ENCODE peak calls at places on chromosomes 4 and X, in four cellular contexts. H is HepG2, G is K562, C is GM12878. P is an unnamed sample.

GRCh38 chrX:120125444-120125843 is 9.7 kb upstream of the RHOXF1 start:
- DNase-seq in H (no peak), G (no peak), C (no peak), P (no peak)

GRCh38 chrX:13938053-13938765 is 91.5 kb downstream of the GEMIN8 start:
- DNase-seq in H (no peak), G (no peak), C (no peak), P (peak)

GRCh38 chr4:152900395-152900794 is 35.7 kb upstream of the FHDC1 start:
- DNase-seq in H (no peak), G (no peak), C (no peak), P (no peak)

GRCh38 chr4:112973897-112974296 is 75.6 kb upstream of the ANK2 start:
- DNase-seq in H (no peak), G (no peak), C (no peak), P (no peak)

GRCh38 chrX:68912113-68912980 is 83.5 kb downstream of the EFNB1 start:
- DNase-seq in H (no peak), G (no peak), C (no peak), P (no peak)

GRCh38 chr4:158996669-158997074 is 106.2 kb upstream of the RAPGEF2 start:
- DNase-seq in H (no peak), G (no peak), C (no peak), P (peak)

GRCh38 chr4:95049838-95050237 is 292.1 kb downstream of the BMPR1B start:
- DNase-seq in H (no peak), G (no peak), C (no peak), P (no peak)

GRCh38 chr4:17055788-17056187 is 157.3 kb upstream of the LDB2 start:
- DNase-seq in H (no peak), G (no peak), C (no peak), P (no peak)

GRCh38 chr4:34720563-34720962 is 1523.8 kb downstream of the ARAP2 start:
- DNase-seq in H (peak), G (no peak), C (no peak), P (peak)

GRCh38 chr4:105605493-105605892 is 53.1 kb downstream of the ARHGEF38 start:
- DNase-seq in H (no peak), G (no peak), C (no peak), P (no peak)

GRCh38 chr4:48388504-48389154 is 47.3 kb downstream of the SLAIN2 start:
- DNase-seq in H (no peak), G (no peak), C (no peak), P (no peak)

GRCh38 chr4:55770662-55771061 is 48.9 kb upstream of the EXOC1L start:
- DNase-seq in H (no peak), G (no peak), C (no peak), P (no peak)

GRCh38 chr4:39357002-39357401 is 9.2 kb downstream of the RFC1 start:
- DNase-seq in H (no peak), G (no peak), C (no peak), P (no peak)
- TF ChIP-seq JUNB in H (no peak), G (no peak), C (no peak), P (no peak)

GRCh38 chr4:140989944-140990343 is 143.3 kb downstream of the RNF150 start:
- DNase-seq in H (no peak), G (no peak), C (no peak), P (no peak)
- TF ChIP-seq MYC in H (no peak), G (no peak), C (no peak), P (no peak)

DNA sequence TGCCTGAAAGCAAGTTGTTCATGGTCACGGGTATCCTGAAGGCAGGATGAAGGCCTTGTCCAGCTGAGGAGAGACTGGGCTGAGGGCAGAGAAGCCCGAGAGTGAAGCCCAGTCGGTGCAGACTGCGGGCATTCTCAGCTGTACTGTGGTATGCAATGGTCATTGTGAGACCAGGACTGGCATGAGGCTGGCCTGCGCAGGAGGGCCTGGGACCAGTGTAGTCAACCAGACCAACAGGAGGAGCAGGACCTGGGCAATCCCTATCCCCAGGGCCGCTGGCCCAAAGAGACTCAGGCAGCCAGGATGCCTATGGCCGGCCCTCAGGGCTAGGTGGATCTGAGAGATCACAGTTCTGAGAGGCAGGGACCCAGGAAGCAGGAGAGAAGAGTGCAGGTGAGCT is 81.6 kb downstream of the NYX start:
- DNase-seq in H (no peak), G (no peak), C (no peak), P (no peak)
- TF ChIP-seq JUNB in H (no peak), G (no peak), C (no peak), P (no peak)

DNA sequence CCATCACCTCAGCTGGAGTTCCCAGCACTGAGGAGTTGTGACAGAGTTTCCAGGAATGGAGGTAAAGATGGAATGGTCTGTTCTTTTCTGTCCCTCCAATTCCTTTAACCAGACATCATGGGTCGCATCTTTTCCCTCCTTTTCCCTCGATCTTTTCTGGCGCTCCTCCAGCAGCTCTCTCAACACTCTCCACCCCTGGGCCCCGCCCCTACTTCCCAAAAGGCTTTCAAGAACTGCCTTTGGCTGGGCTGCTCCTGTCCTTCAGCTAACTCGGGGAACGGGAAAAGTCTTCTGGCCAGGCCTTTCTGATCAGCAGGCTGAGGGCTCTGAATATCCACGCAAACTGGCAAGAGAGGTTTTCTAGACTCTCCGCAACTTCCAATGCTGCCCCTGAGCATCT is 34.0 kb downstream of the UTP14A start:
- DNase-seq in H (no peak), G (no peak), C (no peak), P (no peak)
- TF ChIP-seq MYC in H (no peak), G (no peak), C (no peak), P (no peak)